ENCODE peak calls at places on chromosome 11, in eight cellular contexts. W is H9; F is lower lobe of right lung; K is stimulated activated effector memory CD8-positive, alpha-beta T cell treated with anti-CD3 and anti-CD28 coated beads, Interleukin-12 subunit alpha, Interleukin-12 subunit beta, amount 100 ng/mL, for 72 hours; P is T47D; U is brain microvascular endothelial cell; I is neural crest cell; B is GM10248. L is an unnamed sample.

GRCh38 chr11:120974466-120974865 is 49.4 kb upstream of the TBCEL start:
- DNase-seq in W (no peak), F (no peak), K (no peak), P (no peak), U (no peak), I (no peak), B (no peak), L (no peak)

GRCh38 chr11:131042041-131042390 is 125.7 kb upstream of the SNX19 start:
- DNase-seq in W (no peak), F (no peak), K (no peak), P (no peak), U (no peak), I (no peak), B (no peak), L (no peak)

GRCh38 chr11:102115557-102115956 is 5.3 kb downstream of the YAP1 start:
- DNase-seq in W (no peak), F (no peak), K (no peak), P (peak), U (peak), I (no peak), B (no peak), L (no peak)

GRCh38 chr11:128506999-128507591 is 80.3 kb downstream of the ETS1 start:
- DNase-seq in W (no peak), F (peak), K (no peak), P (peak), U (peak), I (no peak), B (no peak), L (peak)

GRCh38 chr11:130945945-130946344 is 29.7 kb upstream of the SNX19 start:
- DNase-seq in W (no peak), F (no peak), K (no peak), P (no peak), U (peak), I (no peak), B (no peak), L (no peak)

GRCh38 chr11:57368106-57368826 is 12.7 kb downstream of the PRG3 start:
- DNase-seq in W (no peak), F (peak), K (no peak), P (no peak), U (no peak), I (no peak), B (no peak), L (peak)

GRCh38 chr11:15969281-15969680 is 387.1 kb downstream of the SOX6 start:
- DNase-seq in W (no peak), F (no peak), K (no peak), P (no peak), U (peak), I (no peak), B (peak), L (peak)

GRCh38 chr11:33475999-33476398 is 218.8 kb downstream of the HIPK3 start:
- DNase-seq in W (no peak), F (no peak), K (no peak), P (peak), U (peak), I (no peak), B (no peak), L (no peak)

GRCh38 chr11:126790550-126790981 is 210.0 kb downstream of the KIRREL3 start:
- DNase-seq in W (peak), F (no peak), K (no peak), P (no peak), U (peak), I (no peak), B (no peak), L (no peak)

GRCh38 chr11:74641905-74642304 is 49.5 kb downstream of the POLD3 start:
- DNase-seq in W (no peak), F (no peak), K (no peak), P (no peak), U (no peak), I (no peak), B (no peak), L (no peak)

GRCh38 chr11:112285918-112286317 is 25.3 kb upstream of the PLET1 start:
- DNase-seq in W (no peak), F (no peak), K (no peak), P (no peak), U (peak), I (no peak), B (no peak), L (no peak)

L was measured in PC-9.